ENCODE peak calls at places on chromosomes 13 and 19, in five cellular contexts. O is mucosa of descending colon, Q is OCI-LY7, D is IMR-90, C is sigmoid colon. M is an unnamed sample. For H3K4me1, the result is how much of the 10 kb centered on the place peaks cover.

GRCh38 chr19:33524024-33524664 is 2.6 kb upstream of the PEPD start:
- DNase-seq in O (no peak), Q (no peak), D (no peak), C (peak), M (peak)

GRCh38 chr19:8194528-8195275 is 14.5 kb upstream of the CERS4 start:
- DNase-seq in O (peak), Q (peak), D (no peak), C (no peak), M (no peak)

GRCh38 chr13:106373989-106374572 is 161.4 kb downstream of the EFNB2 start:
- DNase-seq in O (no peak), Q (no peak), D (peak), C (peak), M (peak)

GRCh38 chr19:41918095-41918494 is 10.2 kb downstream of the ERFL start:
- DNase-seq in O (no peak), Q (no peak), D (no peak), C (no peak), M (no peak)

GRCh38 chr19:20482721-20483120 is 82.9 kb downstream of the ZNF737 start:
- DNase-seq in O (no peak), Q (peak), D (no peak), C (no peak), M (no peak)

GRCh38 chr13:99990045-99990977 is 8.7 kb downstream of the ZIC2 start:
- DNase-seq in O (no peak), Q (no peak), D (no peak), C (no peak), M (no peak)

GRCh38 chr13:40127925-40128324 is 472.5 kb downstream of the COG6 start:
- DNase-seq in O (no peak), Q (no peak), D (no peak), C (no peak), M (no peak)

GRCh38 chr13:36346222-36347083 is at the start of gene SPART:
- DNase-seq in O (peak), Q (peak), D (peak), C (peak), M (peak)

GRCh38 chr13:94978516-94978915 is 266.2 kb upstream of the SOX21 start:
- DNase-seq in O (no peak), Q (no peak), D (no peak), C (no peak), M (no peak)

GRCh38 chr19:28878862-28879566 is 333.9 kb downstream of the UQCRFS1 start:
- DNase-seq in O (no peak), Q (peak), D (peak), C (peak), M (peak)

GRCh38 chr13:45349438-45349837 is 8.5 kb upstream of the TPT1 start:
- DNase-seq in O (no peak), Q (no peak), D (peak), C (no peak), M (no peak)

GRCh38 chr13:93244141-93244917 is 17.7 kb downstream of the GPC6 start:
- DNase-seq in O (no peak), Q (no peak), D (peak), C (no peak), M (no peak)

GRCh38 chr13:21894703-21895699 is 224.1 kb downstream of the FGF9 start:
- DNase-seq in O (no peak), Q (no peak), D (no peak), C (no peak), M (no peak)

GRCh38 chr19:53537126-53537522 is 821 bp upstream of the ZNF331 start:
- DNase-seq in O (no peak), Q (no peak), D (no peak), C (no peak), M (no peak)

GRCh38 chr19:6728346-6728745 is 7.9 kb upstream of the C3 start:
- DNase-seq in O (peak), Q (peak), D (no peak), C (peak), M (no peak)

DNA sequence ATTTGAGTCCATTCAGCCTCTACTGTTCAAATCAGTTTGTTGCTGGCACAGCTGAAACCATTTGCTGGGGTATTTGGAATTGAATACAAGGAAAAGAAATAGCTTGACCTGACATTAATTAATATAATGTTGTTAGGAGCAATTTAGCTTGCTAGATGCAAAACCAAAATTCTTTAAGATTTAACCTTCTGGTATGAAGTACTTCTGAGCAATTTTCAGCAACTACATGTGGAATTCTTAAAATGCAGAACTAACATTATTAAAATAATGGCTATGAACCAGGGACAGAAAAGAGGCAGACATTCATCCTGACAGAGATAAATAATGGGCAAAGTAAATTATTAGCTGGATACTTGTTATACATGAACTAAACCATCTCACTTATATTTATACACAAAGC is 160.0 kb upstream of the MIR17HG start:
- DNase-seq in O (no peak), Q (no peak), D (no peak), C (no peak), M (no peak)
- H3K4me3 ChIP-seq in O (no peak), Q (no peak), D (no peak), C (no peak), M (no peak)

DNA sequence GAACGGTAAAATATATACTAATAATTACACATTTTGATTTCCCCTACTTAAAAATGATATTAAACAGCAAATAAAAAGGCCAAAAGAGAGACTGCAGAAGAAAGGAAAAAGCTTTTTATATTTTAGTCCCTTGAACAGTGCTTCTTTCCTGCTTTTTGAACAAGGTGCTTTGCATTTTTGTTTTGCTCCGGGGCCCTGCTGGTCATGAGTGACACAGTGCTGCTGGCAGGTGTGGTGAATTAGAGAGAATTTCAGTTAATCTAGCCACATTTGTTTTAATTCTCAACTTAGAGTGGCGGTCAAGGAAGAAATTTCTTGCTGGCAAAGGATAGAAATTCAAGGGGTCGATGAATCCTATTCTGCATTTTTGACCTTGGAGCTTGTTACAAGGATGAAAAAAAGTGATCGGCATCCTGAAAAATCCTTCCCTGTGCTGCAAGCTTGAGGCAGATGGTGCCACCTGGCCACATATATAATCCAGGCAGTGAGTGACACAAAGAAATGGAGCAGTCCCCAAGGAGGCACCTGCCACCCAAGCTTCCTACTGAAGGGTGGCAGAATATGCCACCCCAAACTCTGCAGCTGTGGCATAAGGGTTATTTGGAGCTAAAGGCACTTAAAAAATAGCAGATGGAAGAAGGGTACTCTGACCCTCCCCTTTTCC is 15.6 kb downstream of the TMEM272 start:
- DNase-seq in O (no peak), Q (peak), D (no peak), C (no peak), M (no peak)
- H3K4me1 ChIP-seq in O (under half), Q (half or more), D (under half), C (under half), M (under half)

GRCh38 chr19:48552406-48553322 is 692 bp downstream of the SULT2B1 start:
- DNase-seq in O (no peak), Q (no peak), D (no peak), C (no peak), M (no peak)

GRCh38 chr19:48554385-48555091 is 2.6 kb downstream of the SULT2B1 start:
- DNase-seq in O (no peak), Q (no peak), D (no peak), C (no peak), M (no peak)

GRCh38 chr19:48553676-48554384 is 1.9 kb downstream of the SULT2B1 start:
- DNase-seq in O (no peak), Q (no peak), D (peak), C (peak), M (peak)

GRCh38 chr19:48549380-48549779 is 2.6 kb upstream of the SULT2B1 start:
- DNase-seq in O (no peak), Q (no peak), D (no peak), C (no peak), M (no peak)

DNA sequence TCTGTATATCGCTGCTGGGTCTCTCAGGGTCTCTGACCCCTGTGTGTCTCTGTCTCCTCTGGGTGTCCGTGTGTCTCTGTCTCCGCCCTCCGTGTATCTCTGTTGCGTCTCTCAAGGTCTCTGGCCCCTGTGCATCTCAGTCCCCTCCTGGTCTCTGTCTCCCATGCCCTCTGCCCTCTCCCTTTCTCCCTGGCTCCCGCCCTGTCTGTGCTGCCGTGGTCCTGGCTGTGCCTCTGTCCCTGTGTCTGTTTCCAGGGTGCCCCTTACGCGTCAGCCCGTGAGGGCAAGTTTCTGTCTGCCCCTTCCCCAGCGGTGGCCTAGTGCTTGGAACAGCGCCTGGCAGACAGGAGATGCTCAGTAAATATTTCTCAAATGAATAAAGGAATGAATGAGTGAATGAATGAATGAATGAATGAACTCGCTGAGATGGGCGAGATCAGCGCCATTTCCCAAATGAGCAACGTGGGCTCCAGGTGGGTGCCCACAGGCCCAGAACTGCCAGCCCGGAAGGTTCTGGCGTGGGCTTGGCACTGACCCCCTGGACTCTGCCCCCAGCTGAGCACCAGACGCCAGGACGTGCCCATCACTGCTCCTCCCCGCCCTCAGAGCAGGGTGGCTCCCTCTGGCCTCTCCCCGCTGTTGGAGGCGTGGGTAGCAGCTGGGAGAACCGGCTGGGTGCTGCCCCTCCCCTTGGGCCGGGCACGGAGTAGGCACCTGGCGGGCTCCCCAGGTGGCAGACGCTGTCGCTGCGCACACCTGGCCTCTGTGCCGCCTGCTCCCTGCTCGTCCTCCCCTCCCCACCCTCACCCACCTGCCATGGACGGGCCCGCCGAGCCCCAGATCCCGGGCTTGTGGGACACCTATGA is at the start of gene SULT2B1:
- DNase-seq in O (peak), Q (no peak), D (no peak), C (no peak), M (no peak)
- H3K4me3 ChIP-seq in O (no peak), Q (no peak), D (no peak), C (no peak), M (no peak)

DNA sequence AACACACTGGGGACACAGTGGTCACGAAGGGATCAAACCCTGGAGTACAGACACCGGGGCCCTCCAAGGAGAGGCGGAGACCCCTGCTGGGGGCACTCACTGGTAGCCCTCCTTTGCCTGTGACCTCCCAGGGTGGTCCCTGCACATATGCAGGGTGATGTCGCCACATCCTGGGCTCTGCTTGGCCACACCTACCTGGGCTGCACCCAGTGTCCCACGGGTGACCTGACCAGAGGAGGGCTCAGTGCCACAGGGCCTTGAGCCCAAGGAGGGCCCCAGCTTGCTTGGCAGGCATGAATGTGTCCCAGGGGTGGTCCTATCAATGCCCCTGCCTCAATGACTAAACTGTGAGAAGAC is 4.1 kb downstream of the PCID2 start:
- DNase-seq in O (no peak), Q (no peak), D (no peak), C (no peak), M (no peak)
- H3K4me1 ChIP-seq in O (under half), Q (under half), D (under half), C (half or more), M (under half)

DNA sequence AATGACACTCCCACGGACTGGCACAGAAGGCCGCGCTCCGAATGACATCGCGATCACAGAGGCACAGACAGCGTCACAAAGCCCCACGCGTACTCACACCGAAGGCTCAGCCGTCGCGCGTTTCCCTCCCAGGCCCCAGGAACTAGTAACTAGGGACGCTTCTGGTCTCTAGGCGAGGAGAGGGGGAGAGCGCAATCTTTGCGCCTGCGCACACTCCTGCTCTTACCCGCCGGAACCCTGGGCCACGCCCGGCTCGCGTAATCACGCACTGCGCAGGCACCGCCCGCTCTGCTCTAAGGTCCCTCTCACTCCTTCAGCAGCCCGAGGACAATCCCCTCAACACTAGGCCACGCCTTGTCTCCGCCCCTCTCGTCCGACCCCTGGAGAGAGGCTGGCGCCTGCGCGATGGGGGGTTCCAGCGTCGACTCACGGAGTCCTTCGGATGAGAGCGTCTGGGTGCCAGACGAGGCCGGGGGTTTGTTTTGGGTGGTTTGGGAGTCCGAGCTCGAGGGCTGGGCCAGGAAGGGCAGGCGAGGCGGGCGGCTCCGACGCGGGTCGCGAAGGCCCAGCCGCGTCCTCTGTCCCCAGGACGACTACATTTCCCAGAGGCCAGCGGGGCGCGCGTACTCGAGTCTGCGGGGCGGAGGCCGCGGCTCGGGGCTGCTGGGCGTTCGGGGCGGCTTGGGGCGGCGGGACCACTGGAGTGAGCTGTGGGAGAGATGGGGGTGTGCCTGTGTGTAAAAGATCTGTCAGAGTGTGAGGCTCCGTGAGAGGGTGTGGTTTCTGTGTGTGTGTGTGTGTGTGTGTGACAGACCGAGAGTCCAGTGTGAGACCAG is at the start of gene ZNF471:
- DNase-seq in O (peak), Q (no peak), D (peak), C (peak), M (peak)
- H3K4me3 ChIP-seq in O (peak), Q (no peak), D (peak), C (peak), M (peak)

M was measured in uterus.